ENCODE peak calls at places on chromosome 1, in seven cellular contexts. One of them, this sample, is unnamed. For H3K27me3, the result is how much of the 10 kb centered on the place peaks cover.

GRCh38 chr1:30650038-30650958 is 73.1 kb downstream of the MATN1 start:
- DNase-seq in GM23338: no peak
- DNase-seq in HL-60: no peak
- DNase-seq in K562: no peak
- DNase-seq in fibroblast of lung: no peak
- DNase-seq in A673: no peak
- DNase-seq in H9: no peak
- DNase-seq in this sample: no peak

GRCh38 chr1:217188280-217189235 is 442.3 kb downstream of the GPATCH2 start:
- DNase-seq in GM23338: no peak
- DNase-seq in HL-60: no peak
- DNase-seq in K562: no peak
- DNase-seq in fibroblast of lung: peak
- DNase-seq in A673: no peak
- DNase-seq in H9: no peak
- DNase-seq in this sample: no peak

GRCh38 chr1:199463521-199464127 is 563.9 kb upstream of the NR5A2 start:
- DNase-seq in GM23338: peak
- DNase-seq in HL-60: peak
- DNase-seq in K562: no peak
- DNase-seq in fibroblast of lung: peak
- DNase-seq in A673: peak
- DNase-seq in H9: peak
- DNase-seq in this sample: peak

GRCh38 chr1:153617677-153618076 is 1.6 kb upstream of the S100A14 start:
- DNase-seq in GM23338: peak
- DNase-seq in HL-60: peak
- DNase-seq in K562: peak
- DNase-seq in fibroblast of lung: no peak
- DNase-seq in A673: peak
- DNase-seq in H9: peak
- DNase-seq in this sample: no peak

GRCh38 chr1:234570336-234570735 is 39.6 kb downstream of the IRF2BP2 start:
- DNase-seq in GM23338: no peak
- DNase-seq in HL-60: no peak
- DNase-seq in K562: no peak
- DNase-seq in fibroblast of lung: no peak
- DNase-seq in A673: no peak
- DNase-seq in H9: no peak
- DNase-seq in this sample: no peak

GRCh38 chr1:206932271-206932670 is 10.5 kb upstream of the FCMR start:
- DNase-seq in GM23338: no peak
- DNase-seq in HL-60: no peak
- DNase-seq in K562: no peak
- DNase-seq in fibroblast of lung: no peak
- DNase-seq in A673: no peak
- DNase-seq in H9: no peak
- DNase-seq in this sample: no peak

GRCh38 chr1:11280719-11281376 is 7.8 kb downstream of the UBIAD1 start:
- DNase-seq in GM23338: no peak
- DNase-seq in HL-60: no peak
- DNase-seq in K562: no peak
- DNase-seq in fibroblast of lung: no peak
- DNase-seq in A673: no peak
- DNase-seq in H9: no peak
- DNase-seq in this sample: no peak

GRCh38 chr1:119582801-119583200 is 65.3 kb downstream of the ZNF697 start:
- DNase-seq in GM23338: peak
- DNase-seq in HL-60: peak
- DNase-seq in K562: peak
- DNase-seq in fibroblast of lung: peak
- DNase-seq in A673: peak
- DNase-seq in H9: peak
- DNase-seq in this sample: peak

GRCh38 chr1:174068000-174068399 is 45.8 kb upstream of the RC3H1 start:
- DNase-seq in GM23338: no peak
- DNase-seq in HL-60: no peak
- DNase-seq in K562: no peak
- DNase-seq in fibroblast of lung: peak
- DNase-seq in A673: no peak
- DNase-seq in H9: no peak
- DNase-seq in this sample: no peak

GRCh38 chr1:197782719-197783328 is 7.5 kb upstream of the DENND1B start:
- DNase-seq in GM23338: no peak
- DNase-seq in HL-60: no peak
- DNase-seq in K562: no peak
- DNase-seq in fibroblast of lung: no peak
- DNase-seq in A673: no peak
- DNase-seq in H9: no peak
- DNase-seq in this sample: no peak

GRCh38 chr1:30106125-30106524 is 617.3 kb downstream of the MATN1 start:
- DNase-seq in GM23338: peak
- DNase-seq in HL-60: no peak
- DNase-seq in K562: peak
- DNase-seq in fibroblast of lung: peak
- DNase-seq in A673: peak
- DNase-seq in H9: peak
- DNase-seq in this sample: peak

GRCh38 chr1:84506729-84507453 is 510 bp upstream of the GNG5 start:
- DNase-seq in GM23338: peak
- DNase-seq in HL-60: no peak
- DNase-seq in K562: no peak
- DNase-seq in fibroblast of lung: no peak
- DNase-seq in A673: no peak
- DNase-seq in H9: no peak
- DNase-seq in this sample: no peak

GRCh38 chr1:12422488-12422887 is 192.7 kb downstream of the VPS13D start:
- DNase-seq in GM23338: peak
- DNase-seq in HL-60: no peak
- DNase-seq in K562: no peak
- DNase-seq in fibroblast of lung: no peak
- DNase-seq in A673: peak
- DNase-seq in H9: no peak
- DNase-seq in this sample: no peak

GRCh38 chr1:41784516-41785279 is 134.0 kb downstream of the HIVEP3 start:
- DNase-seq in GM23338: no peak
- DNase-seq in HL-60: peak
- DNase-seq in K562: no peak
- DNase-seq in fibroblast of lung: peak
- DNase-seq in A673: no peak
- DNase-seq in H9: no peak
- DNase-seq in this sample: no peak

GRCh38 chr1:52899445-52899894 is 22.1 kb downstream of the ECHDC2 start:
- DNase-seq in GM23338: no peak
- DNase-seq in HL-60: peak
- DNase-seq in K562: no peak
- DNase-seq in fibroblast of lung: peak
- DNase-seq in A673: no peak
- DNase-seq in H9: no peak
- DNase-seq in this sample: no peak

GRCh38 chr1:152167835-152168534 is 9.0 kb upstream of the RPTN start:
- DNase-seq in GM23338: no peak
- DNase-seq in HL-60: peak
- DNase-seq in K562: no peak
- DNase-seq in fibroblast of lung: peak
- DNase-seq in A673: no peak
- DNase-seq in H9: no peak
- DNase-seq in this sample: peak

GRCh38 chr1:90964444-90965035 is 57.3 kb downstream of the ZNF644 start:
- DNase-seq in GM23338: peak
- DNase-seq in HL-60: no peak
- DNase-seq in K562: no peak
- DNase-seq in fibroblast of lung: peak
- DNase-seq in A673: peak
- DNase-seq in H9: no peak
- DNase-seq in this sample: no peak

GRCh38 chr1:56904706-56905105 is 50.1 kb downstream of the C8A start:
- DNase-seq in GM23338: no peak
- DNase-seq in HL-60: no peak
- DNase-seq in K562: no peak
- DNase-seq in fibroblast of lung: peak
- DNase-seq in A673: no peak
- DNase-seq in H9: no peak
- DNase-seq in this sample: no peak

GRCh38 chr1:243471026-243471685 is 215.3 kb downstream of the SDCCAG8 start:
- DNase-seq in GM23338: no peak
- DNase-seq in HL-60: peak
- DNase-seq in K562: no peak
- DNase-seq in fibroblast of lung: no peak
- DNase-seq in A673: no peak
- DNase-seq in H9: no peak
- DNase-seq in this sample: no peak

GRCh38 chr1:70090875-70091274 is 114.5 kb downstream of the LRRC40 start:
- DNase-seq in GM23338: no peak
- DNase-seq in HL-60: no peak
- DNase-seq in K562: no peak
- DNase-seq in fibroblast of lung: peak
- DNase-seq in A673: no peak
- DNase-seq in H9: no peak
- DNase-seq in this sample: peak

GRCh38 chr1:183096351-183096750 is 73.1 kb downstream of the LAMC1 start:
- DNase-seq in GM23338: no peak
- DNase-seq in HL-60: no peak
- DNase-seq in K562: no peak
- DNase-seq in fibroblast of lung: no peak
- DNase-seq in A673: no peak
- DNase-seq in H9: no peak
- DNase-seq in this sample: no peak

GRCh38 chr1:22916469-22916817 is 56.2 kb downstream of the LACTBL1 start:
- DNase-seq in GM23338: no peak
- DNase-seq in HL-60: no peak
- DNase-seq in K562: no peak
- DNase-seq in fibroblast of lung: peak
- DNase-seq in A673: peak
- DNase-seq in H9: no peak
- DNase-seq in this sample: no peak

GRCh38 chr1:94646151-94646643 is 104.6 kb upstream of the F3 start:
- DNase-seq in GM23338: no peak
- DNase-seq in HL-60: no peak
- DNase-seq in K562: no peak
- DNase-seq in fibroblast of lung: peak
- DNase-seq in A673: no peak
- DNase-seq in H9: no peak
- DNase-seq in this sample: peak

GRCh38 chr1:246888522-246888921 is 43.2 kb downstream of the AHCTF1 start:
- DNase-seq in GM23338: no peak
- DNase-seq in HL-60: no peak
- DNase-seq in K562: no peak
- DNase-seq in fibroblast of lung: no peak
- DNase-seq in A673: no peak
- DNase-seq in H9: no peak
- DNase-seq in this sample: no peak

GRCh38 chr1:3463408-3463811 is 8.9 kb downstream of the ARHGEF16 start:
- DNase-seq in GM23338: no peak
- DNase-seq in HL-60: no peak
- DNase-seq in K562: no peak
- DNase-seq in fibroblast of lung: no peak
- DNase-seq in A673: no peak
- DNase-seq in H9: no peak
- DNase-seq in this sample: no peak

GRCh38 chr1:181081399-181081798 is 7.1 kb upstream of the IER5 start:
- DNase-seq in GM23338: no peak
- DNase-seq in HL-60: no peak
- DNase-seq in K562: no peak
- DNase-seq in fibroblast of lung: no peak
- DNase-seq in A673: no peak
- DNase-seq in H9: no peak
- DNase-seq in this sample: no peak

GRCh38 chr1:37478890-37479254 is 4.5 kb downstream of the ZC3H12A start:
- DNase-seq in GM23338: no peak
- DNase-seq in HL-60: peak
- DNase-seq in K562: no peak
- DNase-seq in fibroblast of lung: peak
- DNase-seq in A673: no peak
- DNase-seq in H9: no peak
- DNase-seq in this sample: no peak

DNA sequence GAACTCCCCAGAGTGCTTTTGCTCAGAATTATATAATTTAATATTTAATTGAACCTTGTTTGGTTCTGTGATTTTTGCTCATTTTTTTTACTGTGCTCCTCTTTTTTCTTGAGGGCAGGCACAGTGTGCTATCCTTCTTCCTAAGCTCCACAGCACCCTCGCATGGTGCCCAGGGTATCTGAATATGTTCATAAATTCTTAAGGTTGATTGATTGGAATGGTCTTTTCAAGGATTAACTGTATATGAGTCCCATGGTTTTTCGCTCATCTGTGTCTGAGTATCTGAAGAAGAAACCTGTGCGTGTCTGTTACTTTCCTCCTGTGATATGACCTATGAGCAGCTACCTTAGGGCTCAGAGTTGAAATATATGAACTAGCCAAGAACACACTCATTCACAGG is 393.7 kb downstream of the HLX start:
- DNase-seq in GM23338: peak
- DNase-seq in HL-60: peak
- DNase-seq in K562: no peak
- DNase-seq in fibroblast of lung: no peak
- DNase-seq in A673: no peak
- DNase-seq in H9: no peak
- DNase-seq in this sample: no peak
- TF ChIP-seq CTCF in GM23338: peak
- TF ChIP-seq CTCF in HL-60: no peak
- TF ChIP-seq CTCF in K562: no peak
- TF ChIP-seq CTCF in fibroblast of lung: peak
- TF ChIP-seq CTCF in A673: peak
- TF ChIP-seq CTCF in H9: peak
- TF ChIP-seq CTCF in this sample: no peak

GRCh38 chr1:2446394-2446793 is 29.7 kb upstream of the PLCH2 start:
- DNase-seq in GM23338: no peak
- DNase-seq in HL-60: no peak
- DNase-seq in K562: no peak
- DNase-seq in fibroblast of lung: no peak
- DNase-seq in A673: peak
- DNase-seq in H9: no peak
- DNase-seq in this sample: peak
- H3K27me3 ChIP-seq in GM23338: under half
- H3K27me3 ChIP-seq in HL-60: under half
- H3K27me3 ChIP-seq in K562: under half
- H3K27me3 ChIP-seq in fibroblast of lung: under half
- H3K27me3 ChIP-seq in A673: half or more
- H3K27me3 ChIP-seq in H9: under half
- H3K27me3 ChIP-seq in this sample: under half

DNA sequence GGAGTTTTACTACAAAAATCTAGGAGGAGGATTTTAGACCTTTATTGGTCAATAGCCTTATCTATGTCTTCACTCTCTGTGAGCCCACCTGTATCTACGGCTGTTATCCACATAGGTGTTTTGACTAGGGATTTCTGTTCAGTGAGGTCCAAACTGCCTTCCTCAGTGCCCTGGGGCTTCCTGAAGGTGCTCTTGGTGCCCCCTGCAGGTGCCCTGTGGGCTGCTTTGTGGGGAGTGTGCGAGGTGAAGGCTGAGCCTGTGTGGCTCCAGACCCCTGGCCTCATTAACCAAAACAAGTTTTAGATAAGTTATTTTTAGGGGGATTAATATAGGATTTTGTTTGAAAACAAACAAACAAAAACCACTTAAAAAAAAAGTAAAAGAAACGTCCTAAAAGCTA is 122.5 kb downstream of the KIF26B start:
- DNase-seq in GM23338: peak
- DNase-seq in HL-60: no peak
- DNase-seq in K562: no peak
- DNase-seq in fibroblast of lung: no peak
- DNase-seq in A673: no peak
- DNase-seq in H9: peak
- DNase-seq in this sample: no peak
- TF ChIP-seq CTCF in GM23338: peak
- TF ChIP-seq CTCF in HL-60: no peak
- TF ChIP-seq CTCF in K562: peak
- TF ChIP-seq CTCF in fibroblast of lung: no peak
- TF ChIP-seq CTCF in A673: no peak
- TF ChIP-seq CTCF in H9: peak
- TF ChIP-seq CTCF in this sample: peak

GRCh38 chr1:24927473-24927872 is 2.6 kb downstream of the RUNX3 start:
- DNase-seq in GM23338: no peak
- DNase-seq in HL-60: no peak
- DNase-seq in K562: no peak
- DNase-seq in fibroblast of lung: no peak
- DNase-seq in A673: no peak
- DNase-seq in H9: no peak
- DNase-seq in this sample: no peak
- H3K27me3 ChIP-seq in GM23338: half or more
- H3K27me3 ChIP-seq in HL-60: under half
- H3K27me3 ChIP-seq in K562: half or more
- H3K27me3 ChIP-seq in fibroblast of lung: under half
- H3K27me3 ChIP-seq in A673: under half
- H3K27me3 ChIP-seq in H9: half or more
- H3K27me3 ChIP-seq in this sample: under half